ENCODE peak calls at places on chromosomes 5 and 9, in eight cellular contexts. G is brain microvascular endothelial cell; U is mucosa of descending colon; J is GM23338; N is sigmoid colon; X is IMR-90; H is CD4-positive, alpha-beta memory T cell; Y is uterus. P is an unnamed sample.

GRCh38 chr5:150567031-150567680 is 59.2 kb downstream of the NDST1 start:
- DNase-seq in G (peak; percentile 65), U (no peak), J (no peak), N (peak; percentile 59), X (peak; percentile 85), H (no peak), Y (peak; percentile 11), P (no peak)

GRCh38 chr5:168477060-168477459 is 9.2 kb upstream of the RARS1 start:
- DNase-seq in G (peak; percentile 57), U (no peak), J (peak; percentile 47), N (no peak), X (peak; percentile 78), H (no peak), Y (no peak), P (no peak)

GRCh38 chr9:131840220-131840619 is 100.3 kb upstream of the RAPGEF1 start:
- DNase-seq in G (no peak), U (no peak), J (peak; percentile 34), N (no peak), X (no peak), H (no peak), Y (no peak), P (no peak)

GRCh38 chr9:13443380-13444271 is 164.1 kb upstream of the MPDZ start:
- DNase-seq in G (no peak), U (no peak), J (no peak), N (no peak), X (no peak), H (no peak), Y (no peak), P (no peak)

GRCh38 chr9:133539434-133539833 is 4.9 kb downstream of the ADAMTSL2 start:
- DNase-seq in G (no peak), U (no peak), J (peak; percentile 54), N (no peak), X (no peak), H (no peak), Y (peak; percentile 41), P (no peak)

GRCh38 chr9:1207681-1208080 is 157.5 kb downstream of the DMRT2 start:
- DNase-seq in G (peak; percentile 39), U (no peak), J (no peak), N (no peak), X (peak; percentile 66), H (no peak), Y (peak; percentile 50), P (no peak)

GRCh38 chr9:3992924-3993323 is 306.9 kb downstream of the GLIS3 start:
- DNase-seq in G (peak; percentile 10), U (no peak), J (no peak), N (no peak), X (peak; percentile 68), H (no peak), Y (no peak), P (no peak)

GRCh38 chr5:179123491-179124328 is 63.5 kb downstream of the ZNF354C start:
- DNase-seq in G (no peak), U (no peak), J (no peak), N (no peak), X (no peak), H (no peak), Y (no peak), P (no peak)

GRCh38 chr5:68026092-68026910 is 189.3 kb upstream of the PIK3R1 start:
- DNase-seq in G (no peak), U (no peak), J (peak; percentile 14), N (no peak), X (no peak), H (no peak), Y (no peak), P (no peak)

GRCh38 chr5:140214831-140215230 is 39.8 kb downstream of the CYSTM1 start:
- DNase-seq in G (peak; percentile 62), U (no peak), J (no peak), N (no peak), X (peak; percentile 83), H (no peak), Y (no peak), P (no peak)

GRCh38 chr9:127179633-127180401 is 57.4 kb upstream of the ANGPTL2 start:
- DNase-seq in G (no peak), U (no peak), J (no peak), N (peak; percentile 57), X (no peak), H (no peak), Y (peak; percentile 12), P (no peak)

GRCh38 chr5:3029396-3029795 is 277.9 kb upstream of the IRX2 start:
- DNase-seq in G (no peak), U (no peak), J (no peak), N (no peak), X (no peak), H (no peak), Y (no peak), P (no peak)

GRCh38 chr5:79255786-79256557 is 20.0 kb downstream of the JMY start:
- DNase-seq in G (peak; percentile 19), U (no peak), J (peak; percentile 85), N (no peak), X (peak; percentile 46), H (no peak), Y (no peak), P (no peak)

GRCh38 chr5:180636403-180637075 is 12.9 kb downstream of the FLT4 start:
- DNase-seq in G (peak; percentile 38), U (peak; percentile 19), J (no peak), N (peak; percentile 63), X (peak; percentile 35), H (no peak), Y (no peak), P (no peak)

GRCh38 chr5:176491901-176492300 is 43.7 kb downstream of the FAF2 start:
- DNase-seq in G (no peak), U (no peak), J (no peak), N (no peak), X (no peak), H (no peak), Y (no peak), P (no peak)
- H3K36me3 ChIP-seq in G (peaks cover 64% of the 10 kb centered on the region), U (peaks cover 4% of the 10 kb centered on the region), J (peaks cover 64% of the 10 kb centered on the region), N (peaks cover 59% of the 10 kb centered on the region), X (peaks cover 45% of the 10 kb centered on the region), H (peaks cover 49% of the 10 kb centered on the region), Y (no peaks in the 10 kb centered on the region), P (peaks cover 56% of the 10 kb centered on the region)

GRCh38 chr5:6754766-6755165 is 41.5 kb downstream of the TENT4A start:
- DNase-seq in G (no peak), U (no peak), J (no peak), N (peak; percentile 50), X (no peak), H (no peak), Y (no peak), P (no peak)
- H3K36me3 ChIP-seq in G (peaks cover 67% of the 10 kb centered on the region), U (peaks cover 13% of the 10 kb centered on the region), J (peaks cover 21% of the 10 kb centered on the region), N (peaks cover 43% of the 10 kb centered on the region), X (peaks cover 65% of the 10 kb centered on the region), H (peaks cover 65% of the 10 kb centered on the region), Y (no peaks in the 10 kb centered on the region), P (peaks cover 69% of the 10 kb centered on the region)

DNA sequence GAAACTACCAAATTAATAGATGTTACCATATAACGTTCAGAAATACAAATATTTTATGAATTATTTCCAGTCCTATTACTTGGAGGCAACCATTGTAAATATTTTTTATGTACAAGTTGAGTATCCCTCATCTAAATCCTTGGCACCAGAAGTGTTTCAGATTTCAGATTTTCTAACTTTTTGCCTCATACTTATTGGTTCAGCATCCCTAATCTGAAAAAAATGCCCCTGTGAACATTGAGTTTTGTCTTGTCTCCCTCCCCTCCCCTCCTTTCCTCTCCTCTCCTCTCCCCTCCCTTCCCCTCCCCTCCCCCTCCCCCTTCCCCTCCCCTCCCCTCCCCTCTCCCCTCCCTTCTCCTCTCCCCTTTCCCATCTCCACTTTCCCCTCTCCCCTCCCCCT is 40.6 kb downstream of the UBAP1 start:
- DNase-seq in G (no peak), U (no peak), J (no peak), N (no peak), X (no peak), H (no peak), Y (no peak), P (no peak)
- H3K36me3 ChIP-seq in G (peaks cover 3% of the 10 kb centered on the region), U (no peaks in the 10 kb centered on the region), J (no peaks in the 10 kb centered on the region), N (no peaks in the 10 kb centered on the region), X (peaks cover 4% of the 10 kb centered on the region), H (peaks cover 8% of the 10 kb centered on the region), Y (no peaks in the 10 kb centered on the region), P (peaks cover 3% of the 10 kb centered on the region)

DNA sequence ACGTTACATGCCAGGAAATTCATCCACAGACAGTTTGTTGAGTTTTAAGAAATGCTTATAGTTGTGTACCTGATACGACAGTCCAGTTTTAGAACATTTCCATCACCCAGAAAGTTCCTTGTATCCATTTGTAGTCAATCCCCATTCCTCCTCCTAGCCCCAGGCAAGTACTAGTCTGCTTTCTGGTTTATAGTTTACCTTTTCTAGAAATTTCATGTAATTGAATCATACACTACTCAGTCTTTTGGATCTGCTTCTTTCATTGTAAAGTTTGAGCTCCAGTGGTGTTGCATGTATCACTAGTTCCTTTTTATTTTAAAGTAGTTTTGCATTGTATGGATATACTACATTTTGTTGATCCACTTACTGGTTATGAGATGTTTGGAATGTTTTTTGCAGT is 291.2 kb downstream of the AOPEP start:
- DNase-seq in G (no peak), U (no peak), J (no peak), N (no peak), X (peak; percentile 56), H (no peak), Y (no peak), P (no peak)
- H3K36me3 ChIP-seq in G (peaks cover 46% of the 10 kb centered on the region), U (no peaks in the 10 kb centered on the region), J (peaks cover 3% of the 10 kb centered on the region), N (peaks cover 14% of the 10 kb centered on the region), X (peaks cover 33% of the 10 kb centered on the region), H (no peaks in the 10 kb centered on the region), Y (no peaks in the 10 kb centered on the region), P (no peaks in the 10 kb centered on the region)

DNA sequence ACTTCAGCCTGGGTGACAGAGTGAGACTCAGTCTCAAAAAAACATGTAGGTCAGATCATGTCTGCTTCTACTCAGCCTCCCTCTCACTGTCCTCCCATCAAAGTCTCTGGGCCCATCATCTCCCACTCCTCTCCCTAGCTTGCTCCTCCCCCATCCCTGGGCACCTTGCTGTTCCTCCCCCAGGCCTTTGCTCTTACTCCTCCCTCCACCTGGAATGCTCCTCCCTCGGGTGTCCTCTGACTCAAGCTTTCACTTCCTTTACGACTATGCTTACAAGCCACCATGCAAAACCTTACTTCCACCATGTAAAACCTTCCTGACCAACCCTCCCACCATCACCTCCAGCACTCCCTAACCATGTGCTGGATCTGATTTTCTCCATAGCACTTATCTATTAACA is 51.5 kb downstream of the MTMR12 start:
- DNase-seq in G (no peak), U (no peak), J (no peak), N (no peak), X (no peak), H (no peak), Y (no peak), P (no peak)
- H3K36me3 ChIP-seq in G (peaks cover 14% of the 10 kb centered on the region), U (no peaks in the 10 kb centered on the region), J (peaks cover 40% of the 10 kb centered on the region), N (peaks cover 46% of the 10 kb centered on the region), X (peaks cover 9% of the 10 kb centered on the region), H (peaks cover 10% of the 10 kb centered on the region), Y (no peaks in the 10 kb centered on the region), P (peaks cover 40% of the 10 kb centered on the region)

GRCh38 chr9:80030801-80031200 is 459.0 kb downstream of the TLE4 start:
- DNase-seq in G (no peak), U (no peak), J (no peak), N (no peak), X (no peak), H (no peak), Y (no peak), P (no peak)

GRCh38 chr9:80025131-80025530 is 453.4 kb downstream of the TLE4 start:
- DNase-seq in G (no peak), U (no peak), J (no peak), N (no peak), X (no peak), H (no peak), Y (no peak), P (no peak)

GRCh38 chr9:80026121-80026520 is 454.4 kb downstream of the TLE4 start:
- DNase-seq in G (no peak), U (no peak), J (no peak), N (no peak), X (no peak), H (no peak), Y (no peak), P (no peak)

GRCh38 chr9:80028501-80028900 is 456.7 kb downstream of the TLE4 start:
- DNase-seq in G (no peak), U (no peak), J (no peak), N (peak; percentile 74), X (no peak), H (no peak), Y (no peak), P (no peak)
- H3K36me3 ChIP-seq in G (no peaks in the 10 kb centered on the region), U (no peaks in the 10 kb centered on the region), J (no peaks in the 10 kb centered on the region), N (no peaks in the 10 kb centered on the region), X (no peaks in the 10 kb centered on the region), H (no peaks in the 10 kb centered on the region), Y (no peaks in the 10 kb centered on the region), P (no peaks in the 10 kb centered on the region)